ENCODE peak calls at places on chromosomes 6 and 20, in seven cellular contexts. X, L, K, F, G, N and S are unnamed samples.

GRCh38 chr20:63346131-63347080 is 14.7 kb downstream of the CHRNA4 start:
- DNase-seq in X (no peak), L (no peak), K (no peak), F (no peak), G (no peak), N (no peak), S (peak; percentile 75)

GRCh38 chr6:36701401-36701991 is 3.9 kb downstream of the RAB44 start:
- DNase-seq in X (no peak), L (no peak), K (no peak), F (no peak), G (peak; percentile 19), N (no peak), S (peak; percentile 64)

GRCh38 chr20:24018796-24019195 is 30.2 kb upstream of the GGTLC1 start:
- DNase-seq in X (no peak), L (no peak), K (peak; percentile 9), F (no peak), G (no peak), N (no peak), S (no peak)

GRCh38 chr6:39843305-39844020 is 51.3 kb downstream of the DAAM2 start:
- DNase-seq in X (no peak), L (no peak), K (no peak), F (no peak), G (peak; percentile 2), N (no peak), S (no peak)

GRCh38 chr20:45905505-45906079 is 6.4 kb downstream of the PLTP start:
- DNase-seq in X (no peak), L (no peak), K (no peak), F (no peak), G (peak; percentile 8), N (no peak), S (no peak)

GRCh38 chr6:7204726-7205125 is 97.0 kb downstream of the RREB1 start:
- DNase-seq in X (no peak), L (no peak), K (no peak), F (no peak), G (no peak), N (no peak), S (no peak)

GRCh38 chr6:166738778-166739654 is 112.0 kb upstream of the RPS6KA2 start:
- DNase-seq in X (no peak), L (no peak), K (peak; percentile 43), F (no peak), G (no peak), N (no peak), S (no peak)

GRCh38 chr20:19947611-19948264 is 69.4 kb upstream of the NAA20 start:
- DNase-seq in X (no peak), L (no peak), K (peak; percentile 44), F (no peak), G (no peak), N (no peak), S (no peak)

GRCh38 chr6:169277619-169278018 is 24.0 kb upstream of the THBS2 start:
- DNase-seq in X (no peak), L (no peak), K (no peak), F (no peak), G (no peak), N (no peak), S (no peak)